ENCODE peak calls at places on chromosome 7, in five cellular contexts. One of them, this sample, is unnamed.

GRCh38 chr7:127530148-127530547 is 55.2 kb downstream of the GCC1 start:
- DNase-seq in GM23248: no peak
- DNase-seq in mammary epithelial cell: peak
- DNase-seq in PC-3: no peak
- DNase-seq in Karpas-422: no peak
- DNase-seq in this sample: no peak

GRCh38 chr7:105677803-105678583 is 96.7 kb upstream of the EFCAB10 start:
- DNase-seq in mammary epithelial cell: no peak
- DNase-seq in GM23248: peak
- DNase-seq in PC-3: no peak
- DNase-seq in Karpas-422: peak
- DNase-seq in this sample: no peak

GRCh38 chr7:64885520-64886240 is 17.4 kb upstream of the ZNF273 start:
- DNase-seq in GM23248: no peak
- DNase-seq in PC-3: no peak
- DNase-seq in Karpas-422: no peak
- DNase-seq in mammary epithelial cell: no peak
- DNase-seq in this sample: no peak

GRCh38 chr7:45943986-45944385 is 22.9 kb upstream of the IGFBP3 start:
- DNase-seq in PC-3: no peak
- DNase-seq in Karpas-422: no peak
- DNase-seq in mammary epithelial cell: no peak
- DNase-seq in GM23248: no peak
- DNase-seq in this sample: no peak

GRCh38 chr7:70694357-70694908 is 437.5 kb upstream of the GALNT17 start:
- DNase-seq in PC-3: no peak
- DNase-seq in Karpas-422: peak
- DNase-seq in GM23248: peak
- DNase-seq in mammary epithelial cell: peak
- DNase-seq in this sample: peak

GRCh38 chr7:3464900-3465622 is 164.0 kb downstream of the SDK1 start:
- DNase-seq in PC-3: no peak
- DNase-seq in Karpas-422: no peak
- DNase-seq in mammary epithelial cell: no peak
- DNase-seq in GM23248: no peak
- DNase-seq in this sample: no peak

GRCh38 chr7:105325225-105325904 is 63.4 kb downstream of the SRPK2 start:
- DNase-seq in GM23248: no peak
- DNase-seq in PC-3: no peak
- DNase-seq in Karpas-422: no peak
- DNase-seq in mammary epithelial cell: no peak
- DNase-seq in this sample: no peak

GRCh38 chr7:92297736-92298135 is 52.0 kb downstream of the ANKIB1 start:
- DNase-seq in PC-3: no peak
- DNase-seq in GM23248: no peak
- DNase-seq in mammary epithelial cell: no peak
- DNase-seq in Karpas-422: no peak
- DNase-seq in this sample: peak

GRCh38 chr7:155851892-155852291 is 39.6 kb upstream of the SHH start:
- DNase-seq in Karpas-422: no peak
- DNase-seq in mammary epithelial cell: no peak
- DNase-seq in PC-3: no peak
- DNase-seq in GM23248: no peak
- DNase-seq in this sample: no peak

GRCh38 chr7:50119815-50120637 is 27.0 kb upstream of the ZPBP start:
- DNase-seq in GM23248: no peak
- DNase-seq in Karpas-422: peak
- DNase-seq in mammary epithelial cell: no peak
- DNase-seq in PC-3: peak
- DNase-seq in this sample: peak
- H2AFZ ChIP-seq in GM23248: no peak
- H2AFZ ChIP-seq in Karpas-422: no peak
- H2AFZ ChIP-seq in mammary epithelial cell: no peak
- H2AFZ ChIP-seq in PC-3: no peak
- H2AFZ ChIP-seq in this sample: no peak

GRCh38 chr7:134703241-134703594 is 56.6 kb downstream of the BPGM start:
- DNase-seq in GM23248: no peak
- DNase-seq in mammary epithelial cell: no peak
- DNase-seq in Karpas-422: no peak
- DNase-seq in PC-3: no peak
- DNase-seq in this sample: no peak

GRCh38 chr7:134704827-134705226 is 58.2 kb downstream of the BPGM start:
- DNase-seq in mammary epithelial cell: no peak
- DNase-seq in GM23248: no peak
- DNase-seq in PC-3: no peak
- DNase-seq in Karpas-422: peak
- DNase-seq in this sample: no peak

GRCh38 chr7:134703781-134704180 is 57.1 kb downstream of the BPGM start:
- DNase-seq in Karpas-422: no peak
- DNase-seq in mammary epithelial cell: no peak
- DNase-seq in PC-3: no peak
- DNase-seq in GM23248: peak
- DNase-seq in this sample: no peak

GRCh38 chr7:134701272-134701671 is 54.6 kb downstream of the BPGM start:
- DNase-seq in mammary epithelial cell: no peak
- DNase-seq in Karpas-422: peak
- DNase-seq in PC-3: peak
- DNase-seq in GM23248: peak
- DNase-seq in this sample: peak

GRCh38 chr7:134702366-134703240 is 56.0 kb downstream of the BPGM start:
- DNase-seq in mammary epithelial cell: no peak
- DNase-seq in GM23248: no peak
- DNase-seq in Karpas-422: no peak
- DNase-seq in PC-3: no peak
- DNase-seq in this sample: no peak
- H3K27ac ChIP-seq in mammary epithelial cell: no peak
- H3K27ac ChIP-seq in GM23248: no peak
- H3K27ac ChIP-seq in Karpas-422: no peak
- H3K27ac ChIP-seq in PC-3: no peak
- H3K27ac ChIP-seq in this sample: no peak

DNA sequence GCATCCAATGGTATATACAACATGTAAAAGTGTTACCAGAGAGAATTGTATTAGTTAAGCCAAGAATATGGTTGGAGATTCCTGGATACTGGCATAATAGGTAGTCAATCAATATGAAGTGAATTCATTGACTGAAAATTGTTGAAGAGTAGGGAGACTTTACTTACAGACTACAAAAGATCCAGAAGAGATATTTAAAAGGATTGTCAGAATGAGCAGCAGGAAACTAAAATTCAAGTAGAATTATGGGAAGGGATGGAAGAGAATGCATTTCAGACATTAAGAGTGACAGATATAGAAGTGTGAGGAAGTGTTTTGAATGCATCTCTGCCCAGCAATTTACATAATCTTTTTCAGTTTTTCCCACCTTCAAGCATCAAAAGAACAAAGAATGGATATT is 62.3 kb upstream of the POM121L12 start:
- DNase-seq in GM23248: no peak
- DNase-seq in mammary epithelial cell: no peak
- DNase-seq in PC-3: no peak
- DNase-seq in Karpas-422: no peak
- DNase-seq in this sample: no peak
- H3K4me2 ChIP-seq in GM23248: no peak
- H3K4me2 ChIP-seq in mammary epithelial cell: no peak
- H3K4me2 ChIP-seq in PC-3: no peak
- H3K4me2 ChIP-seq in Karpas-422: no peak
- H3K4me2 ChIP-seq in this sample: no peak

DNA sequence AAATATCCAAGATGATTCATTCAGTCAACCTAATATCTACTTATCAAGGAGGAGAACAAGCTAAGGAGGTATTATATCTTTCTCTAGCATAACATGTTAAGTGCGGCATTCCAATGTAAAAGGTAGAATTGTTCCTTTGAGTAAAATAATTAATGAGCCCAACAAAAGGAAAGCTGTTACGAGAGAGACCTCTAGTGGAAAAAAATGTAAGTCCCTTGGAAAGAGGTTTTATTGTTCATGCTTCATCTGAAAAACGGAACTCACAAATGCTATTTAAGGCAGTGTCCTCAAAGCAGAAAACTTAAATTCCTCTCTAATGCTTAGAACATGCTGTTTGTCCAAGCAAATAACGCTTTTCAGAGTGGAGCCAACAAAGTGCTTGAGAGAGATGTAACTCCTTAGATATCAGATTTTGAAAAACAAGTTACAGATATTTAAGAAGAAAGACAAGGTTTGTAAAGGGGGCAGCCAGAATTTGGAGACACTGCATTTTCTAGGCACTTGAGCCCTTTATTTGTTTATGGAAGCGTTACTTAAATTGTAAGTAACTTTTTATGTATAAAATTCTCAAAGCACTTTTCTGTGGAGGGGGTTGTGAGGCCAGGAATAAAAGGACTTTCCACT is 119.9 kb downstream of the TFEC start:
- DNase-seq in Karpas-422: peak
- DNase-seq in PC-3: peak
- DNase-seq in GM23248: peak
- DNase-seq in mammary epithelial cell: peak
- DNase-seq in this sample: peak
- H2AFZ ChIP-seq in Karpas-422: no peak
- H2AFZ ChIP-seq in PC-3: no peak
- H2AFZ ChIP-seq in GM23248: peak
- H2AFZ ChIP-seq in mammary epithelial cell: no peak
- H2AFZ ChIP-seq in this sample: no peak

DNA sequence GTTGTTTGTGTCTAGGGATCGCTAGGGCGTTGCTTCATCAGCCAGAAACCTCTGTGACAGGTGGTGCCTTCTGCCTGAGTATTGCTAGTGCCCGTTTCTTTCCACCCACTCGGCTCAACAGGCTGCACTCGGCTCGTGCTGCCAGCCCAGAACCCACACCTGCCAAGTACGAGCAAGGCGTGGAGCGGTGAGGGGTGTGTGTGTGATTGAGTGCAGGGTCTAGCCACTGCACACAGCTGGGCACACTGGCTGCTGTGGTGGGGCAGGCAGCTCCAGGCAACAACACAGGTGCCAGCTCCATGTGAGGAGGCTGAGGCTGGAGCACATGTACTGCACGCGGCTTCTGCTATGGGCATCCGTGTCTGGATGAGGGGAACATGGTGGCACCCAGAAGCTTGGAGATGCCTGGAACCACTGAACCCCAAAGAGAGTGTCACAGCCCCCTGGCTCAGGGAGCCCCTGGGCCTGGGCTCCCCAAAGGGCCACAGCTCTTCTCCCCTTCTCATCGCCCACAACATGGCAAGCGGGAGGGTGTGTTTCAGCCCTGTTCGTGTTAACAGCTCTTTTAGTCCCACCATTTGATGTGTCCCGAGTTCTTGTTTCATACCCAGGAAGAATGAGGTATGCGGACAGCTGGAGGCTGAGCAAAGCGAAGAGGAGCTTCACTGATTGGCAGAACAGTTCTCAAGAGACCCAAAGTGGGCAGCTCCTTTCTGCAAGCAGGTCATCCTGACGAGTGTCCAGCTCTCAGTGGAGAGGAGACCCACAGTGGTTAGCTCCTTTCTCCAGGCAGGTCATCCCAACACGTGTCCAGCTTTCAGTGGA is 78.1 kb downstream of the HDAC9 start:
- DNase-seq in GM23248: no peak
- DNase-seq in Karpas-422: no peak
- DNase-seq in mammary epithelial cell: no peak
- DNase-seq in PC-3: no peak
- DNase-seq in this sample: no peak
- H3K27ac ChIP-seq in GM23248: no peak
- H3K27ac ChIP-seq in Karpas-422: no peak
- H3K27ac ChIP-seq in mammary epithelial cell: no peak
- H3K27ac ChIP-seq in PC-3: no peak
- H3K27ac ChIP-seq in this sample: no peak

GRCh38 chr7:47540387-47541093 is 41.4 kb downstream of the TNS3 start:
- DNase-seq in PC-3: no peak
- DNase-seq in mammary epithelial cell: no peak
- DNase-seq in Karpas-422: no peak
- DNase-seq in GM23248: peak
- DNase-seq in this sample: no peak

GRCh38 chr7:47540053-47540386 is 41.9 kb downstream of the TNS3 start:
- DNase-seq in PC-3: no peak
- DNase-seq in GM23248: no peak
- DNase-seq in mammary epithelial cell: no peak
- DNase-seq in Karpas-422: no peak
- DNase-seq in this sample: no peak

GRCh38 chr7:47537716-47538640 is 43.9 kb downstream of the TNS3 start:
- DNase-seq in PC-3: no peak
- DNase-seq in GM23248: peak
- DNase-seq in mammary epithelial cell: no peak
- DNase-seq in Karpas-422: no peak
- DNase-seq in this sample: peak

GRCh38 chr7:47539398-47540052 is 42.4 kb downstream of the TNS3 start:
- DNase-seq in mammary epithelial cell: no peak
- DNase-seq in PC-3: no peak
- DNase-seq in GM23248: peak
- DNase-seq in Karpas-422: no peak
- DNase-seq in this sample: peak

GRCh38 chr7:47538846-47539311 is 43.0 kb downstream of the TNS3 start:
- DNase-seq in mammary epithelial cell: no peak
- DNase-seq in GM23248: no peak
- DNase-seq in Karpas-422: no peak
- DNase-seq in PC-3: peak
- DNase-seq in this sample: no peak
- H3K4me2 ChIP-seq in mammary epithelial cell: no peak
- H3K4me2 ChIP-seq in GM23248: no peak
- H3K4me2 ChIP-seq in Karpas-422: no peak
- H3K4me2 ChIP-seq in PC-3: peak
- H3K4me2 ChIP-seq in this sample: peak

GRCh38 chr7:131513245-131514061 is 43.0 kb downstream of the PODXL start:
- DNase-seq in Karpas-422: peak
- DNase-seq in mammary epithelial cell: peak
- DNase-seq in GM23248: peak
- DNase-seq in PC-3: peak
- DNase-seq in this sample: peak
- H2AFZ ChIP-seq in Karpas-422: no peak
- H2AFZ ChIP-seq in mammary epithelial cell: peak
- H2AFZ ChIP-seq in GM23248: no peak
- H2AFZ ChIP-seq in PC-3: peak
- H2AFZ ChIP-seq in this sample: no peak

GRCh38 chr7:154308928-154309327 is 256.7 kb downstream of the DPP6 start:
- DNase-seq in Karpas-422: no peak
- DNase-seq in mammary epithelial cell: no peak
- DNase-seq in GM23248: no peak
- DNase-seq in PC-3: no peak
- DNase-seq in this sample: no peak
- H3K27ac ChIP-seq in Karpas-422: no peak
- H3K27ac ChIP-seq in mammary epithelial cell: no peak
- H3K27ac ChIP-seq in GM23248: no peak
- H3K27ac ChIP-seq in PC-3: no peak
- H3K27ac ChIP-seq in this sample: no peak

GRCh38 chr7:42198296-42198695 is 38.7 kb downstream of the GLI3 start:
- DNase-seq in Karpas-422: no peak
- DNase-seq in mammary epithelial cell: peak
- DNase-seq in PC-3: no peak
- DNase-seq in GM23248: peak
- DNase-seq in this sample: no peak
- H3K4me2 ChIP-seq in Karpas-422: no peak
- H3K4me2 ChIP-seq in mammary epithelial cell: peak
- H3K4me2 ChIP-seq in PC-3: no peak
- H3K4me2 ChIP-seq in GM23248: peak
- H3K4me2 ChIP-seq in this sample: no peak